ENCODE peak calls at places on chromosomes 5 and 9, in five cellular contexts. A is fibroblast of lung, G is stomach, I is left ventricle myocardium inferior, T is upper lobe of left lung. N is an unnamed sample.

GRCh38 chr5:33810491-33811120 is 81.2 kb downstream of the ADAMTS12 start:
- DNase-seq in A (peak), G (no peak), I (no peak), T (no peak), N (no peak)

GRCh38 chr9:111483419-111483861 is 743 bp downstream of the ECPAS start:
- DNase-seq in A (no peak), G (no peak), I (no peak), T (no peak), N (no peak)

GRCh38 chr5:154849791-154850201 is 607 bp downstream of the FAXDC2 start:
- DNase-seq in A (peak), G (no peak), I (no peak), T (no peak), N (no peak)

GRCh38 chr5:138955013-138955660 is 80.0 kb upstream of the LRRTM2 start:
- DNase-seq in A (peak), G (peak), I (peak), T (no peak), N (no peak)

GRCh38 chr9:78973906-78974305 is 597.9 kb upstream of the TLE4 start:
- DNase-seq in A (peak), G (no peak), I (no peak), T (no peak), N (peak)

GRCh38 chr5:4043135-4043534 is 447.5 kb downstream of the IRX1 start:
- DNase-seq in A (no peak), G (no peak), I (no peak), T (no peak), N (no peak)

GRCh38 chr5:93407470-93407869 is 173.5 kb downstream of the NR2F1-AS1 start:
- DNase-seq in A (no peak), G (no peak), I (no peak), T (no peak), N (no peak)

GRCh38 chr9:117145811-117146490 is 268.9 kb downstream of the ASTN2 start:
- DNase-seq in A (no peak), G (no peak), I (no peak), T (no peak), N (no peak)

GRCh38 chr5:152113401-152113800 is 188.8 kb upstream of the GLRA1 start:
- DNase-seq in A (no peak), G (no peak), I (no peak), T (no peak), N (no peak)

GRCh38 chr5:80374188-80374587 is 33.7 kb upstream of the ZFYVE16 start:
- DNase-seq in A (no peak), G (no peak), I (no peak), T (no peak), N (no peak)

GRCh38 chr5:37722236-37723146 is 117.3 kb downstream of the GDNF start:
- DNase-seq in A (peak), G (no peak), I (no peak), T (no peak), N (peak)

GRCh38 chr9:35426627-35427026 is 63.3 kb upstream of the RUSC2 start:
- DNase-seq in A (no peak), G (no peak), I (no peak), T (no peak), N (no peak)

GRCh38 chr9:12060811-12061210 is 632.4 kb upstream of the TYRP1 start:
- DNase-seq in A (no peak), G (no peak), I (no peak), T (no peak), N (no peak)

GRCh38 chr5:144307726-144308125 is 137.1 kb downstream of the KCTD16 start:
- DNase-seq in A (no peak), G (no peak), I (no peak), T (no peak), N (no peak)

GRCh38 chr5:76470978-76471377 is 67.9 kb downstream of the IQGAP2 start:
- DNase-seq in A (no peak), G (no peak), I (no peak), T (no peak), N (no peak)

GRCh38 chr5:140240987-140241706 is 61.8 kb downstream of the PFDN1 start:
- DNase-seq in A (peak), G (peak), I (peak), T (no peak), N (peak)

GRCh38 chr5:163352531-163352930 is 84.9 kb upstream of the CCNG1 start:
- DNase-seq in A (no peak), G (no peak), I (no peak), T (no peak), N (no peak)

GRCh38 chr5:163347671-163348070 is 89.7 kb upstream of the CCNG1 start:
- DNase-seq in A (peak), G (peak), I (no peak), T (no peak), N (peak)

GRCh38 chr5:163354685-163355084 is 82.7 kb upstream of the CCNG1 start:
- DNase-seq in A (no peak), G (no peak), I (no peak), T (no peak), N (no peak)

DNA sequence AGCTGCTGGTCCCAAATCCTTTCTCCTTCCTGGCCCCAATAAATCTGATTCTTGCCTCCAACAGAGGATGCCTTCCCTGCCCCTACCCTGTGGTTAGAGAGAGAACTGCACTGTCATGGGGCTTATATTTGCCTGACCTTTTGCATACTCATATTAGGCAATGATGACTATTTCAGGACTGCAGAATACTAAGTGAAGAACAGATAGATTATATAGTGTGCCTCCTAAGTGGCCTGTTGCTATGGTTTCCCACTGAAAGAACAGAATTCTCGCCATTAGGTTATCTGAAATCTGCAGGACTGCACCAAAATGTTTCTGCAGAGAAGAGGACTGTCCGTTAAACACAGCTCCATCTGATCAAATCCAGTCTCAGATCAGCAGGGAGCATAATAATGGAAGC is 87.3 kb upstream of the CCNG1 start:
- DNase-seq in A (peak), G (no peak), I (no peak), T (no peak), N (no peak)
- TF ChIP-seq CTCF in A (no peak), G (no peak), I (no peak), T (no peak), N (no peak)

DNA sequence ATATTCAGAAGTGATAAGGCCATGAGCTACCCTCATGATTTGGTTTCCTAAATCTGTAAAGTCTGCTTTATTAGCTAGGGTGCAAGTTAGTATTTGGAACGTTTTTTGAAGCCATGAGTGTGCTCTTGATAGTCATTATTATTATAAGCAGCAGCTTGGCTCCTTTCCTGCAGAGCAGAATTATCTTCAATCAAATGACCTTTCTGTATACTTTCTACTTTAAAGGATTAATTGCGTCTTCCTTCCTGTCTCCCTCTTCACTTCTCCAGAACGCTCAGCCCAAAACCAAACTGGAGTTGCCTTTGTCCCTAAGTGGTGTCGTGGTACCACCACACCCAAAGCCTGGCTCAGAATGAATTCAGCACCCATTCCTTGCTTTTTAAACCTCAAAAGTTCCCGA is 211.3 kb downstream of the ARHGAP26 start:
- DNase-seq in A (no peak), G (no peak), I (no peak), T (no peak), N (no peak)
- H3K4me3 ChIP-seq in A (no peak), G (no peak), I (no peak), T (no peak), N (no peak)

GRCh38 chr5:165504716-165505115 is 1999.3 kb downstream of the MAT2B start:
- DNase-seq in A (no peak), G (no peak), I (no peak), T (no peak), N (no peak)

GRCh38 chr5:165508286-165508685 is 2002.9 kb downstream of the MAT2B start:
- DNase-seq in A (peak), G (no peak), I (no peak), T (no peak), N (no peak)

GRCh38 chr5:165502893-165503696 is 1997.7 kb downstream of the MAT2B start:
- DNase-seq in A (peak), G (no peak), I (no peak), T (no peak), N (no peak)

GRCh38 chr5:165508861-165509260 is 2003.4 kb downstream of the MAT2B start:
- DNase-seq in A (no peak), G (no peak), I (no peak), T (no peak), N (no peak)
- TF ChIP-seq CTCF in A (no peak), G (no peak), I (no peak), T (no peak), N (no peak)

GRCh38 chr9:137198748-137199276 is 1.7 kb downstream of the TPRN start:
- DNase-seq in A (no peak), G (peak), I (no peak), T (peak), N (no peak)
- H3K4me3 ChIP-seq in A (no peak), G (peak), I (peak), T (peak), N (peak)

GRCh38 chr9:125601986-125602385 is 105.0 kb downstream of the MAPKAP1 start:
- DNase-seq in A (no peak), G (no peak), I (no peak), T (no peak), N (no peak)
- TF ChIP-seq CTCF in A (no peak), G (no peak), I (no peak), T (no peak), N (no peak)

GRCh38 chr9:130939405-130939941 is 426 bp upstream of the FIBCD1 start:
- DNase-seq in A (no peak), G (no peak), I (no peak), T (no peak), N (no peak)
- H3K4me3 ChIP-seq in A (peak), G (peak), I (peak), T (peak), N (peak)

DNA sequence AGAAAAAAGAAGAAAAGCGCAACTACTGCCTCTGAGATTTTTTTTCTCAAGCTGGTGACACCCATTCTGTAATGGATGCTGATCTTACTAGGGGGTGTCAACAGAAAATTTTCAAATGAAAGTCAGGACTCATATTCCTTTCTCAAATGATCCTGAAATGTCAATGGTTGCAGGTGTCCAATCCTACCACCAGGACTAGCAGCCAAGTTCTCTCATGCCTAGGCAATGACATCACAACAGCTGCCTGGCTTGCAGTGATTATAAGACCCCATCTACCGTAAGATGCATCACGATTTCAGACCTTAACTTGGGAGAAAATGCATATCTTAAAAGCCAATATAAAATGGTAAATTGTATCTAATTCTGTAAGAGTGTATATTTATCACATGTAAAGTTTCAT is 104.6 kb downstream of the DENND1A start:
- DNase-seq in A (peak), G (no peak), I (no peak), T (no peak), N (no peak)
- TF ChIP-seq CTCF in A (no peak), G (no peak), I (peak), T (no peak), N (peak)

N was measured in BJ.